ENCODE peak calls at places on chromosomes 16 and 17, in five cellular contexts. One of them, this sample, is unnamed.

GRCh38 chr16:87498324-87499188 is 5.7 kb upstream of the ZCCHC14 start:
- DNase-seq in ureter: no peak
- DNase-seq in SK-N-DZ: no peak
- DNase-seq in left lung: no peak
- DNase-seq in RCC 7860: no peak
- DNase-seq in this sample: no peak

GRCh38 chr17:41912925-41913324 is 5.8 kb downstream of the ACLY start:
- DNase-seq in ureter: no peak
- DNase-seq in SK-N-DZ: no peak
- DNase-seq in left lung: no peak
- DNase-seq in RCC 7860: no peak
- DNase-seq in this sample: no peak

GRCh38 chr16:65641693-65642289 is 519.9 kb upstream of the CDH11 start:
- DNase-seq in ureter: no peak
- DNase-seq in SK-N-DZ: no peak
- DNase-seq in left lung: no peak
- DNase-seq in RCC 7860: no peak
- DNase-seq in this sample: no peak

GRCh38 chr16:22030087-22030812 is 22.3 kb downstream of the MOSMO start:
- DNase-seq in ureter: no peak
- DNase-seq in SK-N-DZ: no peak
- DNase-seq in left lung: no peak
- DNase-seq in RCC 7860: no peak
- DNase-seq in this sample: no peak

GRCh38 chr17:16171613-16172012 is 43.7 kb downstream of the NCOR1 start:
- DNase-seq in ureter: no peak
- DNase-seq in SK-N-DZ: no peak
- DNase-seq in left lung: peak
- DNase-seq in RCC 7860: no peak
- DNase-seq in this sample: no peak

GRCh38 chr16:86740817-86741799 is 162.8 kb downstream of the FOXL1 start:
- DNase-seq in ureter: no peak
- DNase-seq in SK-N-DZ: no peak
- DNase-seq in left lung: no peak
- DNase-seq in RCC 7860: peak
- DNase-seq in this sample: no peak

GRCh38 chr16:2194166-2194834 is 2.1 kb downstream of the CASKIN1 start:
- DNase-seq in ureter: no peak
- DNase-seq in SK-N-DZ: peak
- DNase-seq in left lung: no peak
- DNase-seq in RCC 7860: peak
- DNase-seq in this sample: no peak

GRCh38 chr16:22685162-22685830 is 128.7 kb upstream of the HS3ST2 start:
- DNase-seq in ureter: peak
- DNase-seq in SK-N-DZ: no peak
- DNase-seq in left lung: no peak
- DNase-seq in RCC 7860: no peak
- DNase-seq in this sample: no peak

GRCh38 chr17:15409721-15410247 is 57.6 kb downstream of the CDRT4 start:
- DNase-seq in ureter: no peak
- DNase-seq in SK-N-DZ: no peak
- DNase-seq in left lung: no peak
- DNase-seq in RCC 7860: peak
- DNase-seq in this sample: peak